ENCODE peak calls at places on chromosomes 13 and 19, in seven cellular contexts. T is neural crest cell, W is fibroblast of pulmonary artery, F is Caco-2, N is RWPE2, K is endothelial cell of umbilical vein, Z is astrocyte. E is an unnamed sample.

GRCh38 chr19:55455576-55456235 is 5.7 kb downstream of the ISOC2 start:
- DNase-seq in T (no peak), W (no peak), F (no peak), N (peak), K (no peak), Z (no peak), E (no peak)

GRCh38 chr13:113902536-113902935 is 38.7 kb upstream of the GAS6 start:
- DNase-seq in T (no peak), W (peak), F (no peak), N (no peak), K (no peak), Z (peak), E (no peak)

GRCh38 chr19:37333457-37333856 is 37.4 kb upstream of the ZNF527 start:
- DNase-seq in T (no peak), W (peak), F (no peak), N (no peak), K (peak), Z (peak), E (no peak)

GRCh38 chr19:49231389-49231788 is 73.8 kb downstream of the TRPM4 start:
- DNase-seq in T (no peak), W (no peak), F (no peak), N (no peak), K (no peak), Z (no peak), E (no peak)

GRCh38 chr13:45674908-45675307 is 27.2 kb upstream of the CBY2 start:
- DNase-seq in T (no peak), W (peak), F (no peak), N (peak), K (no peak), Z (peak), E (peak)

GRCh38 chr13:25473864-25474263 is 102.1 kb downstream of the ATP8A2 start:
- DNase-seq in T (no peak), W (no peak), F (no peak), N (no peak), K (no peak), Z (peak), E (no peak)

GRCh38 chr13:106103779-106104178 is 431.7 kb downstream of the EFNB2 start:
- DNase-seq in T (no peak), W (peak), F (peak), N (peak), K (no peak), Z (peak), E (peak)

GRCh38 chr19:46536391-46536790 is 40.7 kb upstream of the PNMA8B start:
- DNase-seq in T (no peak), W (no peak), F (no peak), N (no peak), K (no peak), Z (no peak), E (no peak)

GRCh38 chr19:45768644-45769053 is 403 bp downstream of the SIX5 start:
- DNase-seq in T (peak), W (peak), F (no peak), N (no peak), K (no peak), Z (no peak), E (no peak)

GRCh38 chr19:54178581-54179261 is 5.8 kb upstream of the TMC4 start:
- DNase-seq in T (no peak), W (no peak), F (no peak), N (no peak), K (no peak), Z (no peak), E (no peak)

GRCh38 chr13:80011448-80012212 is 329.3 kb downstream of the SPRY2 start:
- DNase-seq in T (no peak), W (peak), F (no peak), N (no peak), K (peak), Z (no peak), E (no peak)

GRCh38 chr19:41541990-41542584 is 33.9 kb upstream of the CEACAM21 start:
- DNase-seq in T (peak), W (peak), F (peak), N (no peak), K (peak), Z (no peak), E (peak)

GRCh38 chr19:2603320-2603719 is 99.2 kb downstream of the GNG7 start:
- DNase-seq in T (no peak), W (peak), F (no peak), N (no peak), K (no peak), Z (peak), E (peak)

GRCh38 chr19:39843919-39844793 is 2.0 kb downstream of the FBL start:
- DNase-seq in T (no peak), W (peak), F (no peak), N (peak), K (peak), Z (peak), E (peak)

GRCh38 chr13:110126391-110126961 is 180.5 kb downstream of the COL4A1 start:
- DNase-seq in T (no peak), W (peak), F (no peak), N (no peak), K (peak), Z (peak), E (peak)

GRCh38 chr19:5943623-5944022 is 29.6 kb downstream of the CAPS start:
- DNase-seq in T (no peak), W (peak), F (no peak), N (no peak), K (no peak), Z (peak), E (no peak)

GRCh38 chr19:18428837-18429674 is 8.9 kb downstream of the ISYNA1 start:
- DNase-seq in T (peak), W (peak), F (no peak), N (no peak), K (peak), Z (peak), E (peak)

GRCh38 chr13:112062619-112063308 is 4.2 kb upstream of the SOX1 start:
- DNase-seq in T (peak), W (no peak), F (no peak), N (no peak), K (no peak), Z (no peak), E (no peak)

GRCh38 chr13:65488606-65489005 is 1741.5 kb downstream of the PCDH9 start:
- DNase-seq in T (no peak), W (no peak), F (no peak), N (no peak), K (no peak), Z (no peak), E (no peak)

GRCh38 chr13:42078113-42078769 is 29.8 kb downstream of the DGKH start:
- DNase-seq in T (no peak), W (no peak), F (no peak), N (no peak), K (no peak), Z (no peak), E (no peak)

GRCh38 chr13:108120332-108120731 is 95.0 kb downstream of the LIG4 start:
- DNase-seq in T (no peak), W (no peak), F (no peak), N (no peak), K (no peak), Z (no peak), E (no peak)

GRCh38 chr19:56477429-56478338 is 539 bp upstream of the ZNF667 start:
- DNase-seq in T (no peak), W (peak), F (no peak), N (peak), K (peak), Z (peak), E (peak)

GRCh38 chr13:77176350-77176749 is 149.4 kb upstream of the FBXL3 start:
- DNase-seq in T (no peak), W (peak), F (no peak), N (no peak), K (no peak), Z (peak), E (peak)

GRCh38 chr19:2495130-2495641 is 19.3 kb downstream of the GADD45B start:
- DNase-seq in T (no peak), W (peak), F (no peak), N (peak), K (peak), Z (no peak), E (peak)

GRCh38 chr13:109204252-109204651 is 574.8 kb downstream of the MYO16 start:
- DNase-seq in T (no peak), W (no peak), F (no peak), N (no peak), K (peak), Z (no peak), E (no peak)

GRCh38 chr13:60931858-60932546 is 483.6 kb downstream of the PCDH20 start:
- DNase-seq in T (no peak), W (no peak), F (no peak), N (no peak), K (peak), Z (peak), E (no peak)

GRCh38 chr19:48713041-48713863 is 6.3 kb downstream of the MAMSTR start:
- DNase-seq in T (no peak), W (no peak), F (peak), N (no peak), K (no peak), Z (no peak), E (no peak)

GRCh38 chr19:41575998-41576397 is at the start of gene CEACAM21:
- DNase-seq in T (no peak), W (no peak), F (no peak), N (no peak), K (no peak), Z (no peak), E (no peak)

GRCh38 chr13:27476943-27477681 is 26.7 kb upstream of the MTIF3 start:
- DNase-seq in T (no peak), W (peak), F (peak), N (no peak), K (peak), Z (no peak), E (peak)

GRCh38 chr13:21216332-21216731 is 39.9 kb downstream of the MRPL57 start:
- DNase-seq in T (no peak), W (no peak), F (no peak), N (no peak), K (no peak), Z (no peak), E (no peak)

GRCh38 chr13:35179494-35179893 is 237.4 kb downstream of the NBEA start:
- DNase-seq in T (no peak), W (peak), F (no peak), N (no peak), K (no peak), Z (peak), E (peak)

GRCh38 chr19:44576843-44577565 is 36.4 kb upstream of the IGSF23 start:
- DNase-seq in T (no peak), W (peak), F (peak), N (no peak), K (peak), Z (peak), E (peak)

GRCh38 chr19:55690109-55690768 is 15.2 kb downstream of the EPN1 start:
- DNase-seq in T (no peak), W (no peak), F (no peak), N (peak), K (no peak), Z (no peak), E (no peak)

GRCh38 chr19:3879656-3880055 is 829 bp upstream of the ATCAY start:
- DNase-seq in T (no peak), W (no peak), F (no peak), N (no peak), K (no peak), Z (no peak), E (no peak)
- TF ChIP-seq CTCF in T (peak), W (no peak), F (no peak), N (no peak), K (no peak), Z (no peak), E (peak)

GRCh38 chr19:33214621-33215020 is 11.0 kb downstream of the SLC7A10 start:
- DNase-seq in T (peak), W (peak), F (no peak), N (no peak), K (no peak), Z (no peak), E (peak)
- TF ChIP-seq CTCF in T (peak), W (peak), F (peak), N (no peak), K (peak), Z (peak), E (peak)

GRCh38 chr19:13880059-13880672 is 3.2 kb downstream of the NANOS3 start:
- DNase-seq in T (peak), W (peak), F (peak), N (peak), K (peak), Z (peak), E (peak)
- TF ChIP-seq CTCF in T (peak), W (peak), F (peak), N (peak), K (peak), Z (peak), E (peak)

GRCh38 chr19:32828139-32828538 is 41.4 kb downstream of the SLC7A9 start:
- DNase-seq in T (no peak), W (no peak), F (no peak), N (no peak), K (no peak), Z (no peak), E (no peak)
- TF ChIP-seq CTCF in T (no peak), W (no peak), F (no peak), N (no peak), K (no peak), Z (no peak), E (no peak)

E was measured in HFFc6.